ENCODE peak calls at places on chromosomes 12 and 14, in eight cellular contexts. R, P, J, X, F, H, Z and C are unnamed samples.

GRCh38 chr14:104280902-104281767 is 142.7 kb downstream of the KIF26A start:
- DNase-seq in R (peak; percentile 14), P (no peak), J (no peak), X (peak; percentile 23), F (peak; percentile 17), H (peak; percentile 1), Z (peak; percentile 6), C (peak; percentile 81)

GRCh38 chr12:108773798-108774788 is 42.8 kb upstream of the CORO1C start:
- DNase-seq in R (peak; percentile 86), P (peak; percentile 94), J (peak; percentile 96), X (peak; percentile 69), F (peak; percentile 39), H (peak; percentile 72), Z (peak; percentile 63), C (no peak)

GRCh38 chr12:112096667-112097066 is 11.9 kb downstream of the NAA25 start:
- DNase-seq in R (no peak), P (no peak), J (no peak), X (no peak), F (no peak), H (no peak), Z (peak; percentile 5), C (no peak)

GRCh38 chr14:70808023-70808401 is 1.3 kb downstream of the MAP3K9 start:
- DNase-seq in R (no peak), P (no peak), J (no peak), X (peak; percentile 58), F (peak; percentile 56), H (peak; percentile 64), Z (peak; percentile 36), C (no peak)

GRCh38 chr14:53670701-53671100 is 285.9 kb downstream of the BMP4 start:
- DNase-seq in R (no peak), P (peak; percentile 54), J (no peak), X (no peak), F (no peak), H (peak; percentile 6), Z (no peak), C (no peak)

GRCh38 chr12:104877107-104877705 is 80.9 kb downstream of the SLC41A2 start:
- DNase-seq in R (peak; percentile 27), P (peak; percentile 76), J (no peak), X (no peak), F (peak; percentile 26), H (peak; percentile 39), Z (peak; percentile 36), C (no peak)

GRCh38 chr12:12975322-12976077 is 23.5 kb upstream of the GPRC5D start:
- DNase-seq in R (no peak), P (peak; percentile 67), J (no peak), X (no peak), F (peak; percentile 46), H (peak; percentile 25), Z (peak; percentile 37), C (no peak)

GRCh38 chr12:105670664-105671063 is 340.2 kb downstream of the C12orf75 start:
- DNase-seq in R (no peak), P (peak; percentile 7), J (no peak), X (no peak), F (no peak), H (no peak), Z (no peak), C (no peak)

GRCh38 chr12:120764766-120765165 is 39.1 kb downstream of the ACADS start:
- DNase-seq in R (no peak), P (no peak), J (no peak), X (no peak), F (no peak), H (no peak), Z (no peak), C (no peak)

GRCh38 chr12:12387521-12387920 is 30.6 kb downstream of the BORCS5 start:
- DNase-seq in R (no peak), P (peak; percentile 64), J (no peak), X (no peak), F (no peak), H (no peak), Z (no peak), C (no peak)

GRCh38 chr12:52358575-52359350 is 8.5 kb downstream of the KRT85 start:
- DNase-seq in R (no peak), P (no peak), J (no peak), X (no peak), F (no peak), H (no peak), Z (peak; percentile 1), C (no peak)

GRCh38 chr14:28765907-28766504 is 581 bp upstream of the FOXG1 start:
- DNase-seq in R (no peak), P (peak; percentile 26), J (no peak), X (no peak), F (no peak), H (no peak), Z (no peak), C (no peak)

GRCh38 chr12:54736549-54736948 is 88.4 kb upstream of the DCD start:
- DNase-seq in R (no peak), P (no peak), J (no peak), X (no peak), F (no peak), H (no peak), Z (no peak), C (no peak)

DNA sequence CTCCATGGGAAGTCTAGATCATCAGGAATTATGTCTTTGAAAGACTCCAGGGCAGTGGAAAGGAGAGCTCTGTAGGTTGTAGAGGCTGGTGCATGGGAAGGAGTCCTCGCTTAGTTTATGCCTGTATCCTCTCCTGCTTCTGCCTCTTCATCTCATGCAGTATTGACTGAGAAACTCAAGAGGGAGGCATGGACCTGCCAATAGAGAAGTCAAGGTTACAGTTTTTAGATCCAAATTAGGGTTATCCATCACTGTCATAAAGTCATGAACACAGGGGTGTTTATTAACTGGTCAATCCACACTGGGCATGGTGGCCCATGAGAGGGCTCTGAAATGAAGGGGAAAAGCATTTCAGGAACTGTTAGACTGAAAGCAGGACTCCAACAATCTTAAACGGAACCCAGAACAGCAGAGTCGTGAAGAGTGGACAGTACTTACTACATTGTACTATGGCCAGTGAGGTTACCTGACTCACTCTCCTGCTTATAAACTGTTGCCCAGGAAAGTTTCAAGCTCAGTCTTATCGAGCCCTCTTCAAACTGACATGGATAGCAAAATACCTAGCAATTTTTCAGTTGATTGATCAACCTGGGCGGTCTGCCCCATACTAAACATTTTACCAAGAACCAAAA is 30.1 kb upstream of the DHRS7 start:
- DNase-seq in R (no peak), P (peak; percentile 5), J (no peak), X (no peak), F (no peak), H (no peak), Z (no peak), C (no peak)
- TF ChIP-seq CTCF in R (peak; percentile 31), P (no peak), J (no peak), X (no peak), F (no peak), H (no peak), Z (no peak), C (peak; percentile 49)

GRCh38 chr12:101619026-101619827 is 24.5 kb downstream of the MYBPC1 start:
- DNase-seq in R (no peak), P (no peak), J (no peak), X (no peak), F (no peak), H (no peak), Z (no peak), C (no peak)
- TF ChIP-seq CTCF in R (no peak), P (no peak), J (no peak), X (no peak), F (no peak), H (no peak), Z (no peak), C (no peak)

GRCh38 chr12:62933220-62933870 is 1.6 kb downstream of the PPM1H start:
- DNase-seq in R (peak; percentile 43), P (no peak), J (no peak), X (no peak), F (peak; percentile 45), H (peak; percentile 43), Z (no peak), C (no peak)

GRCh38 chr12:62931481-62931880 is 3.5 kb downstream of the PPM1H start:
- DNase-seq in R (no peak), P (no peak), J (no peak), X (no peak), F (no peak), H (no peak), Z (no peak), C (no peak)

GRCh38 chr12:62930546-62931425 is 4.2 kb downstream of the PPM1H start:
- DNase-seq in R (no peak), P (no peak), J (no peak), X (no peak), F (no peak), H (no peak), Z (no peak), C (no peak)

GRCh38 chr12:62934799-62935674 is at the start of gene PPM1H:
- DNase-seq in R (peak; percentile 70), P (peak; percentile 22), J (peak; percentile 67), X (peak; percentile 89), F (peak; percentile 90), H (peak; percentile 93), Z (peak; percentile 54), C (no peak)

GRCh38 chr12:62933871-62934798 is 815 bp downstream of the PPM1H start:
- DNase-seq in R (peak; percentile 44), P (peak; percentile 23), J (no peak), X (peak; percentile 48), F (peak; percentile 52), H (peak; percentile 20), Z (peak; percentile 16), C (no peak)
- TF ChIP-seq CTCF in R (peak; percentile 10), P (no peak), J (no peak), X (no peak), F (no peak), H (no peak), Z (no peak), C (no peak)

GRCh38 chr12:1692895-1693294 is 2.0 kb downstream of the ADIPOR2 start:
- DNase-seq in R (no peak), P (no peak), J (no peak), X (no peak), F (no peak), H (no peak), Z (no peak), C (no peak)

GRCh38 chr12:1690578-1691122 is at the start of gene ADIPOR2:
- DNase-seq in R (peak; percentile 96), P (peak; percentile 98), J (peak; percentile 98), X (peak; percentile 96), F (peak; percentile 96), H (peak; percentile 97), Z (peak; percentile 96), C (peak; percentile 97)

GRCh38 chr12:1692221-1692620 is 1.4 kb downstream of the ADIPOR2 start:
- DNase-seq in R (no peak), P (no peak), J (no peak), X (no peak), F (no peak), H (no peak), Z (no peak), C (no peak)

GRCh38 chr12:1691123-1692007 is 495 bp downstream of the ADIPOR2 start:
- DNase-seq in R (peak; percentile 50), P (peak; percentile 31), J (peak; percentile 78), X (peak; percentile 37), F (peak; percentile 46), H (no peak), Z (peak; percentile 41), C (peak; percentile 92)

DNA sequence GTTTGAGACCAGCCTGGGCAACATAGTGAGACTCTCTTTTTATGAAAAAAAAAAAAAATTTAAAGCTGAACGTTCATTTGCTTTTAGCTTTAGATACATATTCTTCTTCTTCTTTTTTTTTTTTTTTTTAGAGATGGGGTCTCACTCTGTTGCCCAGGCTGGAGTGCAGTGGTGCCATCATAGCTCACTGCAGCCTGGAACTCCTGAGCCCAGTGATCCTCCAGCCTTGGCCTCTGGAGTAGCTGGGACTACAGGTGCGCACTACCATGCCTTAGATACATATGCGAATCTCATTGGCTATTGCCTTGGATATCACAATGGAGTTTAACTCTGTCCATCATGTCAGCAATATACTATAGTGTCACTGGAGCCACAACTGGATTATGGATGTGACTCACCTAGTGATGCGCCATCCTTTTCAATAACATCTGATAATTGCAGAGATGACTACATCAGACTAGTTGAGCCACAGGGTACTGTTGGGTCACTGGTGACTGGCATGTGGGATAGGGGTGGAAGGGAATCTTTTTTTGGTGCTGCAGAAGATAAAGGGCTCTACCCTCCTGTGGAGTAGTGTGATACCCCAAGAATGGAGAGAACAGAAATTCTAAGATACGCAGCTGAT is 2.7 kb upstream of the ADIPOR2 start:
- DNase-seq in R (no peak), P (no peak), J (no peak), X (no peak), F (no peak), H (no peak), Z (no peak), C (no peak)
- TF ChIP-seq CTCF in R (no peak), P (no peak), J (no peak), X (no peak), F (no peak), H (no peak), Z (no peak), C (no peak)